ENCODE peak calls at places on chromosomes 5 and 9, in nine cellular contexts. U is astrocyte of the spinal cord, G is GM12878, T is lower lobe of right lung, J is NB4, N is GM12865, S is tibial nerve, I is HFF-Myc, P is breast epithelium. F is an unnamed sample.

GRCh38 chr5:96973561-96974401 is 37.9 kb downstream of the LNPEP start:
- DNase-seq in J (no peak), G (no peak), T (no peak), S (no peak), U (no peak), N (no peak), I (no peak), P (no peak), F (no peak)

GRCh38 chr5:171975877-171976667 is 30.4 kb downstream of the FBXW11 start:
- DNase-seq in P (no peak), S (no peak), U (no peak), G (no peak), J (no peak), T (no peak), N (no peak), I (no peak), F (no peak)

GRCh38 chr5:136192526-136193395 is at the start of gene SMIM32:
- DNase-seq in N (no peak), G (no peak), T (no peak), P (no peak), S (no peak), J (no peak), I (no peak), U (no peak), F (no peak)

GRCh38 chr5:1667648-1668140 is 131.9 kb downstream of the MRPL36 start:
- DNase-seq in U (no peak), S (no peak), N (no peak), G (no peak), P (peak), T (no peak), I (no peak), J (no peak), F (no peak)

GRCh38 chr9:92749934-92750315 is 14.7 kb downstream of the BICD2 start:
- DNase-seq in U (no peak), J (peak), G (no peak), T (no peak), S (no peak), I (no peak), P (no peak), N (no peak), F (no peak)

GRCh38 chr5:59276886-59277514 is 616.5 kb downstream of the PDE4D start:
- DNase-seq in T (no peak), N (no peak), P (no peak), U (peak), I (no peak), J (no peak), G (no peak), S (no peak), F (no peak)

GRCh38 chr5:116673453-116673852 is 98.8 kb upstream of the SEMA6A start:
- DNase-seq in U (no peak), G (no peak), I (no peak), S (no peak), N (peak), T (no peak), J (no peak), P (no peak), F (no peak)

GRCh38 chr9:37290366-37290765 is 132.1 kb upstream of the GRHPR start:
- DNase-seq in T (no peak), I (no peak), P (no peak), S (no peak), U (no peak), N (peak), J (no peak), G (no peak), F (no peak)

GRCh38 chr5:81855576-81855975 is 104.7 kb upstream of the SSBP2 start:
- DNase-seq in I (no peak), S (no peak), P (no peak), N (no peak), J (no peak), T (no peak), G (no peak), U (no peak), F (no peak)

GRCh38 chr5:172280937-172281336 is 2.6 kb downstream of the UBTD2 start:
- DNase-seq in S (no peak), U (peak), T (no peak), G (no peak), P (no peak), N (no peak), J (no peak), I (no peak), F (no peak)

GRCh38 chr9:106752581-106752980 is 110.4 kb upstream of the ZNF462 start:
- DNase-seq in P (no peak), S (no peak), T (no peak), N (peak), I (no peak), G (no peak), U (no peak), J (no peak), F (no peak)

GRCh38 chr9:70413798-70414775 is at the start of gene KLF9:
- DNase-seq in P (peak), G (peak), I (peak), S (peak), T (peak), N (peak), J (peak), U (peak), F (peak)

GRCh38 chr5:136193396-136193935 is 504 bp upstream of the SMIM32 start:
- DNase-seq in T (no peak), U (no peak), I (no peak), P (no peak), N (no peak), G (no peak), S (no peak), J (no peak), F (no peak)

DNA sequence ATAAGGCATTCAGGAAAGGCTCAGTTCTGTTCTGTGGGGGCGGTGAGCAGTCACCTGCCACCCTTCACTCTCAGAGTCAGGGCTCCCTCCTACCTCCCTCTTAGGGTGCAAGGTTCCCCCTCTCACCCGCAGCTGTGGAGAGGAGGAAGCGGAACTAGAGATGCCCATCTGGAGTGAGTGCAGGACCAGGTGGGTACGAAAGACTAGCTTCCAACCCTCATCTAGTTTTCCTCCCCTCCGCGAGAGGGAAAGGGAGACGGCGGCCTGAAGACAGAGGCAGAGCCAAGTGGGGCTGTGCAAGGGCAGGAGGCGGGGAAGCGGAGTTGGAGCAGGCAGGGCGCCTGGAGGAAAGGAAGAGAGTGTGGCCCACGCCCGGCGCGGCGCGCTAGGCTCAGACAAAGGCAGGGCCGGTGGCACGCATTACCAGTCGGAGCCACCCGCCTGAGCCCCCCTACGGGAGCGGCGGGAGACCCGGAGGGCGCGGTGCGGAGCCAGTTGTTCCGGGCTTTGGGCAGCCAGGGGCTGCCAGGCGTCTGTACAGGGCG is 7.3 kb downstream of the PRR7 start:
- DNase-seq in T (peak), G (no peak), S (no peak), I (no peak), J (no peak), N (no peak), P (no peak), U (no peak), F (no peak)
- H3K4me3 ChIP-seq in T (peak), G (peak), S (peak), I (peak), J (no peak), N (peak), P (peak), U (peak), F (peak)

GRCh38 chr9:4050686-4051315 is 249.1 kb downstream of the GLIS3 start:
- DNase-seq in P (no peak), T (no peak), U (no peak), G (no peak), S (no peak), N (no peak), J (no peak), I (no peak), F (no peak)

GRCh38 chr9:4042966-4043365 is 256.9 kb downstream of the GLIS3 start:
- DNase-seq in N (no peak), U (no peak), J (no peak), G (no peak), I (no peak), S (no peak), T (no peak), P (no peak), F (no peak)

GRCh38 chr9:4045556-4045955 is 254.3 kb downstream of the GLIS3 start:
- DNase-seq in P (no peak), I (no peak), N (no peak), T (no peak), U (no peak), G (no peak), J (no peak), S (no peak), F (no peak)

DNA sequence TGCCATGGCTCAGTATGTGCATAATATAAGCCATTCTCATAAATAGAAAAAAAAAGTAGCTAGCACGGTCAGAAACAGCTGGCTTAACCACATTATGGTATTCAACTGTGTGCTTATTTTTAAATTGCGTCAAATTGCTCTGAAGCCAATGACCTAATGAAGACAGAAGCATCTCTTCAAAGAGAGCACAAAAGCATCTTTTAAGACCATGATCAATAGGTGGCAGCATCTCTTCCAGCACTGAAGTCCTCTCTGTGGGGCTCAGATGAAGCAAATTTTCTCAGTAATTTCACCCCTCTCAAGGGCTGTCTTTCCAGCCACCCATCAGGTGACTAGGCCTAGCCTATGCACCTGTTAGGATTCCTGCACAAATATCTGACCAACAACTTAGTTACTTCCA is 251.4 kb downstream of the GLIS3 start:
- DNase-seq in J (peak), T (no peak), P (no peak), U (peak), I (peak), N (peak), S (no peak), G (no peak), F (no peak)
- TF ChIP-seq CTCF in J (peak), T (peak), P (no peak), U (peak), I (peak), N (peak), S (no peak), G (no peak), F (peak)

GRCh38 chr5:56588125-56588516 is 227.2 kb upstream of the MAP3K1 start:
- DNase-seq in T (no peak), G (no peak), U (no peak), J (no peak), I (no peak), S (no peak), N (no peak), P (no peak), F (no peak)
- H3K4me3 ChIP-seq in T (no peak), G (no peak), U (no peak), J (no peak), I (no peak), S (no peak), N (no peak), P (no peak), F (no peak)

GRCh38 chr5:142918959-142919635 is 148.9 kb downstream of the ARHGAP26 start:
- DNase-seq in I (no peak), J (peak), S (no peak), U (no peak), T (no peak), G (no peak), N (no peak), P (no peak), F (no peak)

GRCh38 chr5:142913728-142914338 is 143.7 kb downstream of the ARHGAP26 start:
- DNase-seq in P (no peak), U (no peak), J (no peak), I (no peak), T (no peak), S (no peak), N (no peak), G (no peak), F (no peak)

GRCh38 chr5:142911775-142912174 is 141.6 kb downstream of the ARHGAP26 start:
- DNase-seq in I (no peak), G (no peak), T (no peak), P (no peak), J (no peak), N (no peak), U (no peak), S (no peak), F (no peak)

GRCh38 chr5:142915038-142915437 is 144.9 kb downstream of the ARHGAP26 start:
- DNase-seq in T (no peak), P (no peak), N (no peak), I (no peak), J (no peak), U (no peak), G (no peak), S (no peak), F (no peak)

GRCh38 chr5:142915840-142916424 is 145.8 kb downstream of the ARHGAP26 start:
- DNase-seq in S (no peak), I (no peak), U (peak), T (no peak), J (peak), G (peak), P (no peak), N (peak), F (no peak)
- TF ChIP-seq CTCF in S (no peak), I (peak), U (peak), T (peak), J (peak), G (peak), P (peak), N (peak), F (peak)

GRCh38 chr5:50813691-50814090 is 147.3 kb downstream of the PARP8 start:
- DNase-seq in P (no peak), T (no peak), I (no peak), U (no peak), J (no peak), G (no peak), N (no peak), S (no peak), F (no peak)

GRCh38 chr5:50814541-50814940 is 148.1 kb downstream of the PARP8 start:
- DNase-seq in N (no peak), P (no peak), U (no peak), G (no peak), I (no peak), T (no peak), S (no peak), J (no peak), F (no peak)
- H3K4me3 ChIP-seq in N (no peak), P (no peak), U (no peak), G (no peak), I (no peak), T (no peak), S (no peak), J (no peak), F (no peak)

GRCh38 chr5:137498301-137498735 is 808 bp downstream of the SPOCK1 start:
- DNase-seq in I (no peak), T (no peak), P (no peak), N (no peak), J (no peak), G (no peak), U (no peak), S (no peak), F (no peak)

GRCh38 chr5:137498736-137499505 is at the start of gene SPOCK1:
- DNase-seq in T (peak), G (no peak), P (peak), N (peak), U (peak), J (peak), I (no peak), S (peak), F (no peak)

GRCh38 chr5:137500616-137501225 is 1.6 kb upstream of the SPOCK1 start:
- DNase-seq in T (no peak), U (no peak), P (no peak), J (no peak), N (no peak), I (no peak), S (no peak), G (no peak), F (no peak)

GRCh38 chr5:137496919-137497318 is 2.2 kb downstream of the SPOCK1 start:
- DNase-seq in I (peak), P (no peak), G (no peak), N (no peak), U (no peak), J (no peak), T (no peak), S (no peak), F (no peak)

GRCh38 chr5:137497396-137498290 is 1.5 kb downstream of the SPOCK1 start:
- DNase-seq in S (no peak), N (no peak), G (no peak), P (no peak), I (no peak), J (no peak), U (no peak), T (no peak), F (no peak)
- TF ChIP-seq CTCF in S (no peak), N (no peak), G (no peak), P (no peak), I (no peak), J (no peak), U (no peak), T (no peak), F (no peak)

GRCh38 chr5:44257221-44257620 is 132.0 kb downstream of the FGF10 start:
- DNase-seq in T (no peak), U (no peak), S (no peak), G (no peak), J (no peak), N (no peak), P (no peak), I (no peak), F (no peak)
- H3K4me3 ChIP-seq in T (no peak), U (no peak), S (no peak), G (no peak), J (no peak), N (no peak), P (no peak), I (no peak), F (no peak)

GRCh38 chr5:169270827-169271226 is 30.1 kb downstream of the SLIT3 start:
- DNase-seq in S (no peak), T (no peak), J (no peak), G (no peak), P (no peak), U (no peak), I (no peak), N (no peak), F (no peak)
- TF ChIP-seq CTCF in S (no peak), T (no peak), J (no peak), G (no peak), P (no peak), U (no peak), I (peak), N (no peak), F (no peak)

DNA sequence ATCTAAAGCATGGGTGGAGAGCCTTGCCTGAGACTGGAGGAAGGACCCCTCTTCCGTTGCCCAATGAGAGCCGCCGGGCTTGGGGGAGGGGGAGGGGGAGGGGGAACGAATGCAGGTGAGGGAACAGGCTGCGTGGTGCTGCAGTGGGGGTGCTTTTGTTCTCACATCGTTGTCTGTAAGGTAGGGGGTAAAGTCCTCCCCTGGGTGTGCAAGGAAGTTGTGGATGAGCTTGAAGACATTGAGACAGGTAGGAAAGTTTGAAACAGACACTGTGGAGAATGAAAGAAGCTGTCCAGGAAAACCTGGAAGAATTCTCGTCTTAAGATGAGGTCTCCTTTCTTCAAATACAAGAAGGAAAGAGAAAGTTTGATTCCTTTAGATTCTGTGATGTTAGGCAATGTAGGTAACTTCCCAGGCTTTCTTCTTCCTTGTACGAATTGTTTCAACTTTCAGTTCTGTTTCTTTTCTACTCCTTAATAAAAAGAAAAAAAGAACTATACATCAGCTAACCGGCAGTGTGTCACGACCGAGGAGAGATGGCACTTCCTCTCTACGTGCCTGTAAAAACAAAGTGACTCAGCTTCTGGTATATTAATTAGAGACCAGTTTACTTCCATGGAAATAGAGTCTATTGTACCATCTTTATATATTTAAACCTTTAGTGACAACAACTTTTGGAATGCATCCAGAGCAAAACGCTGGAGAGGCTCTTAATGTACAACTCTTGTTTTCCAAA is 94.3 kb upstream of the LIFR start:
- DNase-seq in I (peak), J (peak), T (no peak), P (no peak), S (no peak), U (peak), N (no peak), G (no peak), F (no peak)
- H3K4me3 ChIP-seq in I (no peak), J (peak), T (peak), P (no peak), S (no peak), U (peak), N (no peak), G (no peak), F (no peak)